ENCODE peak calls at places on chromosomes 5 and 9, in seven cellular contexts. Q is WTC11; E is GM19239; M is stimulated activated CD8-positive, alpha-beta memory T cell treated with anti-CD3 and anti-CD28 coated beads, Interleukin-2, amount 100 ng/mL, for 48 hours; O is body of pancreas; U is hypothalamus; K is uterus. X is an unnamed sample.

GRCh38 chr9:98168952-98169488 is 23.4 kb downstream of the CORO2A start:
- DNase-seq in M (no peak), U (no peak), E (peak; percentile 85), Q (peak; percentile 76), O (no peak), K (no peak), X (no peak)

GRCh38 chr9:74755355-74755754 is 132.4 kb downstream of the TRPM6 start:
- DNase-seq in O (no peak), M (no peak), Q (no peak), U (no peak), E (no peak), K (no peak), X (no peak)

GRCh38 chr5:103408408-103408807 is 149.8 kb downstream of the MACIR start:
- DNase-seq in O (no peak), U (no peak), M (no peak), E (no peak), K (no peak), Q (no peak), X (no peak)

GRCh38 chr9:129275626-129276247 is 97.7 kb upstream of the IER5L start:
- DNase-seq in M (no peak), K (no peak), U (no peak), E (no peak), Q (no peak), O (no peak), X (peak; percentile 4)

GRCh38 chr9:13529321-13530104 is 250.0 kb upstream of the MPDZ start:
- DNase-seq in U (no peak), K (no peak), O (no peak), E (no peak), M (no peak), Q (no peak), X (no peak)

GRCh38 chr5:88394531-88395185 is 126.0 kb upstream of the TMEM161B start:
- DNase-seq in O (no peak), K (no peak), M (no peak), U (no peak), Q (no peak), E (no peak), X (no peak)

GRCh38 chr9:107749787-107750444 is 260.3 kb upstream of the KLF4 start:
- DNase-seq in M (no peak), Q (peak; percentile 69), E (no peak), U (peak; percentile 49), O (peak; percentile 68), K (peak; percentile 94), X (peak; percentile 97)

GRCh38 chr5:141772281-141772680 is 90.3 kb upstream of the ARAP3 start:
- DNase-seq in Q (no peak), O (no peak), K (peak; percentile 32), M (no peak), U (no peak), E (no peak), X (no peak)

GRCh38 chr5:57499262-57500050 is 16.8 kb upstream of the ACTBL2 start:
- DNase-seq in U (no peak), K (no peak), Q (peak; percentile 29), O (no peak), E (peak; percentile 10), M (no peak), X (no peak)

GRCh38 chr5:45578270-45578669 is 117.9 kb downstream of the HCN1 start:
- DNase-seq in M (no peak), U (no peak), K (no peak), Q (no peak), O (no peak), E (no peak), X (no peak)

GRCh38 chr5:176904276-176904675 is 5.1 kb upstream of the HK3 start:
- DNase-seq in M (no peak), E (no peak), Q (no peak), U (no peak), K (no peak), O (no peak), X (no peak)

GRCh38 chr9:108816037-108816436 is 39.7 kb downstream of the ACTL7B start:
- DNase-seq in E (no peak), Q (no peak), K (no peak), O (no peak), M (no peak), U (no peak), X (no peak)

GRCh38 chr9:20559236-20559896 is 62.9 kb downstream of the MLLT3 start:
- DNase-seq in K (no peak), M (no peak), U (no peak), O (no peak), E (no peak), Q (no peak), X (no peak)

GRCh38 chr9:90815183-90815943 is 13.7 kb downstream of the SYK start:
- DNase-seq in U (no peak), O (no peak), Q (no peak), K (no peak), E (no peak), M (no peak), X (no peak)

GRCh38 chr9:93096131-93096802 is at the start of gene CARD19:
- DNase-seq in O (peak; percentile 70), U (no peak), E (no peak), K (peak; percentile 64), Q (peak; percentile 34), M (no peak), X (peak; percentile 88)

GRCh38 chr5:168992687-168993086 is 308.3 kb downstream of the SLIT3 start:
- DNase-seq in O (no peak), M (no peak), K (no peak), E (no peak), Q (peak; percentile 35), U (no peak), X (no peak)

GRCh38 chr9:89154651-89155336 is 23.8 kb downstream of the SHC3 start:
- DNase-seq in U (no peak), O (no peak), E (no peak), K (no peak), M (no peak), Q (no peak), X (no peak)

GRCh38 chr9:761793-762190 is 79.7 kb upstream of the DMRT1 start:
- DNase-seq in U (no peak), E (no peak), M (no peak), Q (no peak), K (no peak), O (no peak), X (no peak)

GRCh38 chr9:138051586-138052321 is 174.2 kb downstream of the CACNA1B start:
- DNase-seq in M (no peak), Q (no peak), O (no peak), K (no peak), E (no peak), U (no peak), X (no peak)

GRCh38 chr5:66881475-66882161 is 285.4 kb downstream of the MAST4 start:
- DNase-seq in E (no peak), Q (no peak), U (no peak), O (peak; percentile 42), K (peak; percentile 39), M (no peak), X (no peak)

GRCh38 chr9:8365029-8365428 is 565.5 kb upstream of the DMAC1 start:
- DNase-seq in U (no peak), M (no peak), O (no peak), K (no peak), E (no peak), Q (no peak), X (no peak)

GRCh38 chr5:26009742-26010141 is 1028.6 kb downstream of the CDH9 start:
- DNase-seq in K (no peak), E (no peak), O (no peak), U (no peak), Q (peak; percentile 52), M (no peak), X (no peak)

GRCh38 chr9:112338561-112338960 is 5.1 kb upstream of the PTBP3 start:
- DNase-seq in M (no peak), U (no peak), O (no peak), E (no peak), K (no peak), Q (no peak), X (no peak)

GRCh38 chr5:9062873-9063272 is 483.0 kb downstream of the SEMA5A start:
- DNase-seq in E (no peak), Q (no peak), O (no peak), M (no peak), K (no peak), U (no peak), X (no peak)

GRCh38 chr5:94776167-94776566 is 157.7 kb downstream of the SLF1 start:
- DNase-seq in O (no peak), K (no peak), Q (no peak), M (no peak), E (no peak), U (no peak), X (no peak)

GRCh38 chr9:113665756-113666155 is 202.2 kb downstream of the RGS3 start:
- DNase-seq in O (no peak), E (no peak), M (no peak), U (no peak), Q (no peak), K (no peak), X (peak; percentile 32)

GRCh38 chr5:124806026-124806856 is 59.8 kb upstream of the ZNF608 start:
- DNase-seq in K (peak; percentile 88), O (peak; percentile 94), M (no peak), Q (peak; percentile 29), E (no peak), U (peak; percentile 4), X (no peak)

GRCh38 chr9:120362446-120362845 is 217.5 kb downstream of the CDK5RAP2 start:
- DNase-seq in O (no peak), M (no peak), E (no peak), U (no peak), Q (no peak), K (no peak), X (no peak)

GRCh38 chr5:429453-430188 is 13.4 kb upstream of the EXOC3 start:
- DNase-seq in M (no peak), Q (no peak), E (no peak), O (no peak), K (no peak), U (no peak), X (peak; percentile 19)

GRCh38 chr5:157548513-157549282 is 26.9 kb downstream of the ADAM19 start:
- DNase-seq in Q (no peak), K (no peak), U (no peak), E (no peak), O (no peak), M (no peak), X (peak; percentile 57)

GRCh38 chr5:90932052-90932699 is 373.6 kb downstream of the ADGRV1 start:
- DNase-seq in U (no peak), E (peak; percentile 8), M (no peak), K (peak; percentile 55), Q (peak; percentile 40), O (peak; percentile 49), X (peak; percentile 22)

GRCh38 chr9:112032009-112032408 is 135.4 kb downstream of the UGCG start:
- DNase-seq in Q (no peak), M (no peak), E (no peak), U (no peak), K (no peak), O (no peak), X (no peak)

GRCh38 chr5:168104811-168105481 is 186.5 kb upstream of the WWC1 start:
- DNase-seq in U (no peak), E (no peak), M (no peak), O (no peak), Q (peak; percentile 30), K (no peak), X (no peak)

X was measured in tibial artery.